ENCODE peak calls at places on chromosomes 13 and 19, in four cellular contexts. One of them, this sample, is unnamed.

GRCh38 chr13:63455938-63456337 is 2040.3 kb upstream of the PCDH20 start:
- DNase-seq in activated CD4-positive, alpha-beta T cell treated with anti-CD3 and anti-CD28 coated beads for 24 hours: no peak
- DNase-seq in aorta: no peak
- DNase-seq in HL-60: no peak
- DNase-seq in this sample: no peak

GRCh38 chr19:48896191-48896720 is 2.3 kb downstream of the TULP2 start:
- DNase-seq in activated CD4-positive, alpha-beta T cell treated with anti-CD3 and anti-CD28 coated beads for 24 hours: peak
- DNase-seq in aorta: peak
- DNase-seq in HL-60: no peak
- DNase-seq in this sample: peak

GRCh38 chr13:99610702-99611289 is 109.5 kb downstream of the TM9SF2 start:
- DNase-seq in activated CD4-positive, alpha-beta T cell treated with anti-CD3 and anti-CD28 coated beads for 24 hours: no peak
- DNase-seq in aorta: no peak
- DNase-seq in HL-60: peak
- DNase-seq in this sample: no peak

GRCh38 chr13:114185182-114185971 is 6.3 kb downstream of the CFAP97D2 start:
- DNase-seq in activated CD4-positive, alpha-beta T cell treated with anti-CD3 and anti-CD28 coated beads for 24 hours: no peak
- DNase-seq in aorta: no peak
- DNase-seq in HL-60: no peak
- DNase-seq in this sample: no peak

GRCh38 chr19:2867025-2867991 is at the start of gene ZNF556:
- DNase-seq in activated CD4-positive, alpha-beta T cell treated with anti-CD3 and anti-CD28 coated beads for 24 hours: no peak
- DNase-seq in aorta: no peak
- DNase-seq in HL-60: no peak
- DNase-seq in this sample: no peak

GRCh38 chr13:65985632-65986031 is 1244.5 kb downstream of the PCDH9 start:
- DNase-seq in activated CD4-positive, alpha-beta T cell treated with anti-CD3 and anti-CD28 coated beads for 24 hours: no peak
- DNase-seq in aorta: no peak
- DNase-seq in HL-60: no peak
- DNase-seq in this sample: no peak

GRCh38 chr13:31067416-31068118 is 94.1 kb downstream of the HSPH1 start:
- DNase-seq in activated CD4-positive, alpha-beta T cell treated with anti-CD3 and anti-CD28 coated beads for 24 hours: no peak
- DNase-seq in aorta: no peak
- DNase-seq in HL-60: no peak
- DNase-seq in this sample: no peak

GRCh38 chr13:38637576-38637975 is 49.3 kb upstream of the FREM2 start:
- DNase-seq in activated CD4-positive, alpha-beta T cell treated with anti-CD3 and anti-CD28 coated beads for 24 hours: no peak
- DNase-seq in aorta: no peak
- DNase-seq in HL-60: no peak
- DNase-seq in this sample: no peak

GRCh38 chr13:91347996-91348905 is 764 bp downstream of the MIR17HG start:
- DNase-seq in activated CD4-positive, alpha-beta T cell treated with anti-CD3 and anti-CD28 coated beads for 24 hours: peak
- DNase-seq in aorta: peak
- DNase-seq in HL-60: peak
- DNase-seq in this sample: peak

GRCh38 chr13:113920173-113920572 is 53.7 kb downstream of the C13orf46 start:
- DNase-seq in activated CD4-positive, alpha-beta T cell treated with anti-CD3 and anti-CD28 coated beads for 24 hours: no peak
- DNase-seq in aorta: no peak
- DNase-seq in HL-60: no peak
- DNase-seq in this sample: no peak

GRCh38 chr19:47820410-47820809 is 1.3 kb upstream of the CRX start:
- DNase-seq in activated CD4-positive, alpha-beta T cell treated with anti-CD3 and anti-CD28 coated beads for 24 hours: no peak
- DNase-seq in aorta: no peak
- DNase-seq in HL-60: no peak
- DNase-seq in this sample: no peak

GRCh38 chr13:49927755-49928154 is 8.4 kb downstream of the SPRYD7 start:
- DNase-seq in activated CD4-positive, alpha-beta T cell treated with anti-CD3 and anti-CD28 coated beads for 24 hours: no peak
- DNase-seq in aorta: no peak
- DNase-seq in HL-60: no peak
- DNase-seq in this sample: no peak

GRCh38 chr13:32528358-32528757 is 10.2 kb downstream of the N4BP2L2 start:
- DNase-seq in activated CD4-positive, alpha-beta T cell treated with anti-CD3 and anti-CD28 coated beads for 24 hours: no peak
- DNase-seq in aorta: no peak
- DNase-seq in HL-60: no peak
- DNase-seq in this sample: no peak

GRCh38 chr19:56765107-56765506 is 75.4 kb downstream of the PEG3 start:
- DNase-seq in activated CD4-positive, alpha-beta T cell treated with anti-CD3 and anti-CD28 coated beads for 24 hours: no peak
- DNase-seq in aorta: peak
- DNase-seq in HL-60: peak
- DNase-seq in this sample: peak

GRCh38 chr13:40026174-40026585 is 370.7 kb downstream of the COG6 start:
- DNase-seq in activated CD4-positive, alpha-beta T cell treated with anti-CD3 and anti-CD28 coated beads for 24 hours: peak
- DNase-seq in aorta: no peak
- DNase-seq in HL-60: no peak
- DNase-seq in this sample: no peak

GRCh38 chr13:94712812-94713555 is 639 bp upstream of the SOX21 start:
- DNase-seq in activated CD4-positive, alpha-beta T cell treated with anti-CD3 and anti-CD28 coated beads for 24 hours: no peak
- DNase-seq in aorta: peak
- DNase-seq in HL-60: peak
- DNase-seq in this sample: no peak

GRCh38 chr13:51045450-51045849 is 65.6 kb downstream of the C13orf42 start:
- DNase-seq in activated CD4-positive, alpha-beta T cell treated with anti-CD3 and anti-CD28 coated beads for 24 hours: no peak
- DNase-seq in aorta: peak
- DNase-seq in HL-60: no peak
- DNase-seq in this sample: no peak

GRCh38 chr13:112183544-112184145 is 116.7 kb downstream of the SOX1 start:
- DNase-seq in activated CD4-positive, alpha-beta T cell treated with anti-CD3 and anti-CD28 coated beads for 24 hours: no peak
- DNase-seq in aorta: no peak
- DNase-seq in HL-60: no peak
- DNase-seq in this sample: no peak

GRCh38 chr19:44202470-44202869 is 9.9 kb upstream of the ZNF227 start:
- DNase-seq in activated CD4-positive, alpha-beta T cell treated with anti-CD3 and anti-CD28 coated beads for 24 hours: no peak
- DNase-seq in aorta: no peak
- DNase-seq in HL-60: no peak
- DNase-seq in this sample: no peak

GRCh38 chr19:2973229-2973628 is 4.1 kb upstream of the TLE6 start:
- DNase-seq in activated CD4-positive, alpha-beta T cell treated with anti-CD3 and anti-CD28 coated beads for 24 hours: no peak
- DNase-seq in aorta: no peak
- DNase-seq in HL-60: no peak
- DNase-seq in this sample: peak

GRCh38 chr19:5269926-5270325 is 70.7 kb downstream of the PTPRS start:
- DNase-seq in activated CD4-positive, alpha-beta T cell treated with anti-CD3 and anti-CD28 coated beads for 24 hours: no peak
- DNase-seq in aorta: no peak
- DNase-seq in HL-60: no peak
- DNase-seq in this sample: no peak

GRCh38 chr19:20928371-20928770 is 5.3 kb downstream of the ZNF85 start:
- DNase-seq in activated CD4-positive, alpha-beta T cell treated with anti-CD3 and anti-CD28 coated beads for 24 hours: no peak
- DNase-seq in aorta: no peak
- DNase-seq in HL-60: no peak
- DNase-seq in this sample: no peak

GRCh38 chr13:27406178-27406939 is 18.1 kb upstream of the GTF3A start:
- DNase-seq in activated CD4-positive, alpha-beta T cell treated with anti-CD3 and anti-CD28 coated beads for 24 hours: no peak
- DNase-seq in aorta: no peak
- DNase-seq in HL-60: peak
- DNase-seq in this sample: no peak

GRCh38 chr13:108322206-108322824 is 52.8 kb downstream of the TNFSF13B start:
- DNase-seq in activated CD4-positive, alpha-beta T cell treated with anti-CD3 and anti-CD28 coated beads for 24 hours: no peak
- DNase-seq in aorta: no peak
- DNase-seq in HL-60: peak
- DNase-seq in this sample: no peak

GRCh38 chr13:43657485-43657884 is 129.3 kb downstream of the ENOX1 start:
- DNase-seq in activated CD4-positive, alpha-beta T cell treated with anti-CD3 and anti-CD28 coated beads for 24 hours: no peak
- DNase-seq in aorta: no peak
- DNase-seq in HL-60: no peak
- DNase-seq in this sample: no peak

GRCh38 chr13:36418022-36418805 is 14.1 kb upstream of the CCNA1 start:
- DNase-seq in activated CD4-positive, alpha-beta T cell treated with anti-CD3 and anti-CD28 coated beads for 24 hours: no peak
- DNase-seq in aorta: no peak
- DNase-seq in HL-60: peak
- DNase-seq in this sample: no peak

GRCh38 chr19:7618366-7618765 is 11.0 kb downstream of the XAB2 start:
- DNase-seq in activated CD4-positive, alpha-beta T cell treated with anti-CD3 and anti-CD28 coated beads for 24 hours: no peak
- DNase-seq in aorta: no peak
- DNase-seq in HL-60: no peak
- DNase-seq in this sample: no peak

GRCh38 chr19:38721977-38722773 is 22.1 kb downstream of the CAPN12 start:
- DNase-seq in activated CD4-positive, alpha-beta T cell treated with anti-CD3 and anti-CD28 coated beads for 24 hours: no peak
- DNase-seq in aorta: no peak
- DNase-seq in HL-60: no peak
- DNase-seq in this sample: no peak

GRCh38 chr13:49435992-49436391 is 7.9 kb downstream of the CAB39L start:
- DNase-seq in activated CD4-positive, alpha-beta T cell treated with anti-CD3 and anti-CD28 coated beads for 24 hours: no peak
- DNase-seq in aorta: no peak
- DNase-seq in HL-60: no peak
- DNase-seq in this sample: no peak

GRCh38 chr19:47309038-47309437 is 623 bp upstream of the C5AR1 start:
- DNase-seq in activated CD4-positive, alpha-beta T cell treated with anti-CD3 and anti-CD28 coated beads for 24 hours: no peak
- DNase-seq in aorta: peak
- DNase-seq in HL-60: no peak
- DNase-seq in this sample: no peak

GRCh38 chr13:40273173-40274000 is 393.1 kb downstream of the FOXO1 start:
- DNase-seq in activated CD4-positive, alpha-beta T cell treated with anti-CD3 and anti-CD28 coated beads for 24 hours: no peak
- DNase-seq in aorta: no peak
- DNase-seq in HL-60: no peak
- DNase-seq in this sample: no peak

GRCh38 chr13:21987793-21988192 is 316.9 kb downstream of the FGF9 start:
- DNase-seq in activated CD4-positive, alpha-beta T cell treated with anti-CD3 and anti-CD28 coated beads for 24 hours: no peak
- DNase-seq in aorta: no peak
- DNase-seq in HL-60: no peak
- DNase-seq in this sample: no peak

GRCh38 chr13:20397896-20398295 is 127.8 kb downstream of the CRYL1 start:
- DNase-seq in activated CD4-positive, alpha-beta T cell treated with anti-CD3 and anti-CD28 coated beads for 24 hours: no peak
- DNase-seq in aorta: no peak
- DNase-seq in HL-60: no peak
- DNase-seq in this sample: no peak

GRCh38 chr19:31694761-31695160 is 345.5 kb upstream of the TSHZ3 start:
- DNase-seq in activated CD4-positive, alpha-beta T cell treated with anti-CD3 and anti-CD28 coated beads for 24 hours: no peak
- DNase-seq in aorta: no peak
- DNase-seq in HL-60: no peak
- DNase-seq in this sample: no peak